ENCODE peak calls at places on chromosomes 1 and 21, in nine cellular contexts. Q is NCI-H748 treated with DMSO at 0.1 percent for 48 hours; N is T1000; C is activated CD4-positive, alpha-beta memory T cell treated with anti-CD3 and anti-CD28 coated beads, Interleukin-2, amount 10 ng/mL, durations not matched to agents 7 days and 5 days; O is pancreas; J is substantia nigra; R is brain microvascular endothelial cell; M is lung; G is NCI-H2171 treated with DMSO at 0.1 percent for 48 hours. W is an unnamed sample.

GRCh38 chr21:45255381-45256020 is 32.2 kb downstream of the POFUT2 start:
- DNase-seq in Q (no peak), N (no peak), C (peak), O (no peak), J (no peak), R (no peak), M (no peak), G (peak), W (peak)

GRCh38 chr1:211194826-211195225 is 60.9 kb upstream of the KCNH1 start:
- DNase-seq in Q (no peak), N (no peak), C (no peak), O (no peak), J (no peak), R (no peak), M (no peak), G (no peak), W (no peak)

GRCh38 chr1:243495442-243496172 is 239.8 kb downstream of the SDCCAG8 start:
- DNase-seq in Q (no peak), N (no peak), C (no peak), O (no peak), J (no peak), R (no peak), M (no peak), G (no peak), W (no peak)

GRCh38 chr1:207335695-207336363 is 14.4 kb downstream of the CD55 start:
- DNase-seq in Q (no peak), N (no peak), C (no peak), O (no peak), J (no peak), R (no peak), M (no peak), G (no peak), W (no peak)

GRCh38 chr1:59967141-59967697 is 40.6 kb upstream of the CYP2J2 start:
- DNase-seq in Q (no peak), N (no peak), C (no peak), O (no peak), J (no peak), R (no peak), M (no peak), G (peak), W (no peak)

GRCh38 chr1:17239420-17239819 is 9.5 kb upstream of the PADI3 start:
- DNase-seq in Q (no peak), N (no peak), C (no peak), O (no peak), J (peak), R (peak), M (no peak), G (peak), W (no peak)

GRCh38 chr1:114235956-114236355 is 82.3 kb upstream of the SYT6 start:
- DNase-seq in Q (no peak), N (no peak), C (no peak), O (no peak), J (no peak), R (no peak), M (no peak), G (peak), W (no peak)

GRCh38 chr1:97457446-97458089 is 463.3 kb downstream of the DPYD start:
- DNase-seq in Q (no peak), N (no peak), C (no peak), O (no peak), J (no peak), R (no peak), M (no peak), G (no peak), W (no peak)

GRCh38 chr1:167273027-167273800 is 52.5 kb downstream of the POU2F1 start:
- DNase-seq in Q (no peak), N (no peak), C (no peak), O (no peak), J (no peak), R (peak), M (no peak), G (peak), W (no peak)

GRCh38 chr1:205046870-205047269 is 3.9 kb downstream of the CNTN2 start:
- DNase-seq in Q (no peak), N (no peak), C (no peak), O (no peak), J (no peak), R (no peak), M (no peak), G (no peak), W (no peak)

GRCh38 chr1:207962716-207963428 is 51.9 kb upstream of the CD34 start:
- DNase-seq in Q (no peak), N (no peak), C (peak), O (peak), J (peak), R (no peak), M (peak), G (peak), W (no peak)

GRCh38 chr21:28605138-28605537 is 387.5 kb downstream of the LTN1 start:
- DNase-seq in Q (no peak), N (no peak), C (no peak), O (no peak), J (no peak), R (no peak), M (no peak), G (no peak), W (peak)

GRCh38 chr21:44730951-44731579 is 19.7 kb upstream of the TSPEAR start:
- DNase-seq in Q (no peak), N (no peak), C (no peak), O (no peak), J (no peak), R (no peak), M (no peak), G (no peak), W (no peak)

GRCh38 chr1:198607714-198608113 is 31.1 kb upstream of the PTPRC start:
- DNase-seq in Q (no peak), N (no peak), C (no peak), O (no peak), J (no peak), R (no peak), M (no peak), G (no peak), W (no peak)